ENCODE peak calls at places on chromosomes 5 and 9, in six cellular contexts. U is stomach; W is IMR-90; I is pancreas; J is A673; G is CD8-positive, alpha-beta T cell. O is an unnamed sample. For H3K27me3, the result is how much of the 10 kb centered on the place peaks cover.

GRCh38 chr9:15157371-15157770 is 149.6 kb downstream of the TTC39B start:
- DNase-seq in U (no peak), W (no peak), I (no peak), J (no peak), G (no peak), O (no peak)

GRCh38 chr5:132364319-132364718 is 5.2 kb upstream of the SLC22A5 start:
- DNase-seq in U (no peak), W (peak), I (no peak), J (no peak), G (no peak), O (no peak)

GRCh38 chr9:136723362-136723976 is 11.1 kb downstream of the DIPK1B start:
- DNase-seq in U (no peak), W (no peak), I (no peak), J (peak), G (no peak), O (no peak)

GRCh38 chr5:173582198-173583092 is 34.0 kb downstream of the BOD1 start:
- DNase-seq in U (no peak), W (peak), I (no peak), J (peak), G (no peak), O (no peak)

GRCh38 chr5:175840050-175840841 is 31.1 kb upstream of the CPLX2 start:
- DNase-seq in U (no peak), W (peak), I (no peak), J (peak), G (no peak), O (no peak)

GRCh38 chr5:32604800-32605765 is 19.7 kb downstream of the SUB1 start:
- DNase-seq in U (no peak), W (no peak), I (no peak), J (no peak), G (no peak), O (no peak)

GRCh38 chr5:139949710-139950109 is 93.4 kb downstream of the NRG2 start:
- DNase-seq in U (no peak), W (no peak), I (no peak), J (no peak), G (no peak), O (no peak)

GRCh38 chr9:15222313-15222712 is 84.7 kb downstream of the TTC39B start:
- DNase-seq in U (no peak), W (no peak), I (no peak), J (no peak), G (no peak), O (no peak)

GRCh38 chr5:91074615-91075014 is 308.5 kb downstream of the ARRDC3 start:
- DNase-seq in U (no peak), W (peak), I (no peak), J (peak), G (no peak), O (no peak)

GRCh38 chr9:121743441-121744001 is 92.1 kb downstream of the DAB2IP start:
- DNase-seq in U (peak), W (peak), I (peak), J (no peak), G (no peak), O (peak)

GRCh38 chr9:12680757-12681156 is 12.4 kb upstream of the TYRP1 start:
- DNase-seq in U (no peak), W (no peak), I (no peak), J (no peak), G (no peak), O (no peak)

GRCh38 chr5:80646926-80647325 is 7.5 kb upstream of the MSH3 start:
- DNase-seq in U (no peak), W (no peak), I (no peak), J (peak), G (no peak), O (no peak)
- TF ChIP-seq CTCF in U (no peak), W (no peak), I (no peak), J (no peak), G (no peak), O (no peak)

GRCh38 chr9:126646162-126646561 is 32.4 kb downstream of the LMX1B start:
- DNase-seq in U (no peak), W (no peak), I (no peak), J (no peak), G (no peak), O (no peak)
- H3K27me3 ChIP-seq in U (half or more), W (half or more), I (under half), J (half or more), G (under half), O (under half)

GRCh38 chr5:150301901-150302300 is 804 bp downstream of the ARSI start:
- DNase-seq in U (no peak), W (no peak), I (no peak), J (no peak), G (no peak), O (no peak)
- H3K4me3 ChIP-seq in U (peak), W (peak), I (no peak), J (peak), G (no peak), O (no peak)

GRCh38 chr5:26700759-26701384 is 337.5 kb downstream of the CDH9 start:
- DNase-seq in U (no peak), W (no peak), I (no peak), J (peak), G (no peak), O (peak)
- TF ChIP-seq CTCF in U (no peak), W (no peak), I (no peak), J (peak), G (no peak), O (peak)

O was measured in dorsolateral prefrontal cortex.